ENCODE peak calls at places on chromosomes 6 and 20, in six cellular contexts. One of them, this sample, is unnamed.

GRCh38 chr20:22682381-22682780 is 98.0 kb upstream of the FOXA2 start:
- DNase-seq in mammary epithelial cell: no peak
- DNase-seq in IMR-90: no peak
- DNase-seq in neural progenitor cell: no peak
- DNase-seq in fibroblast of lung: no peak
- DNase-seq in Peyer's patch: no peak
- DNase-seq in this sample: no peak

GRCh38 chr6:82507112-82507511 is 143.5 kb downstream of the TPBG start:
- DNase-seq in mammary epithelial cell: peak; percentile 8
- DNase-seq in IMR-90: no peak
- DNase-seq in neural progenitor cell: no peak
- DNase-seq in fibroblast of lung: no peak
- DNase-seq in Peyer's patch: no peak
- DNase-seq in this sample: no peak

GRCh38 chr6:47780510-47781356 is 1.1 kb upstream of the OPN5 start:
- DNase-seq in mammary epithelial cell: peak; percentile 73
- DNase-seq in IMR-90: peak; percentile 73
- DNase-seq in neural progenitor cell: peak; percentile 66
- DNase-seq in fibroblast of lung: peak; percentile 81
- DNase-seq in Peyer's patch: no peak
- DNase-seq in this sample: peak; percentile 59

GRCh38 chr6:138722425-138723371 is 50.9 kb upstream of the CCDC28A start:
- DNase-seq in mammary epithelial cell: peak; percentile 87
- DNase-seq in IMR-90: peak; percentile 49
- DNase-seq in neural progenitor cell: peak; percentile 3
- DNase-seq in fibroblast of lung: peak; percentile 20
- DNase-seq in Peyer's patch: no peak
- DNase-seq in this sample: no peak

GRCh38 chr6:159168536-159169192 is 536 bp upstream of the FNDC1 start:
- DNase-seq in mammary epithelial cell: no peak
- DNase-seq in IMR-90: peak; percentile 5
- DNase-seq in neural progenitor cell: peak; percentile 91
- DNase-seq in fibroblast of lung: peak; percentile 49
- DNase-seq in Peyer's patch: no peak
- DNase-seq in this sample: no peak

GRCh38 chr6:13528232-13528631 is 40.8 kb upstream of the GFOD1 start:
- DNase-seq in mammary epithelial cell: no peak
- DNase-seq in IMR-90: no peak
- DNase-seq in neural progenitor cell: no peak
- DNase-seq in fibroblast of lung: peak; percentile 36
- DNase-seq in Peyer's patch: no peak
- DNase-seq in this sample: no peak

GRCh38 chr20:47432251-47433210 is 69.2 kb upstream of the NCOA3 start:
- DNase-seq in mammary epithelial cell: peak; percentile 59
- DNase-seq in IMR-90: peak; percentile 19
- DNase-seq in neural progenitor cell: no peak
- DNase-seq in fibroblast of lung: peak; percentile 51
- DNase-seq in Peyer's patch: no peak
- DNase-seq in this sample: no peak

GRCh38 chr6:37279366-37280134 is 21.6 kb upstream of the TMEM217 start:
- DNase-seq in mammary epithelial cell: peak; percentile 64
- DNase-seq in IMR-90: peak; percentile 70
- DNase-seq in neural progenitor cell: no peak
- DNase-seq in fibroblast of lung: peak; percentile 80
- DNase-seq in Peyer's patch: no peak
- DNase-seq in this sample: no peak

GRCh38 chr6:99282479-99283062 is 66.9 kb downstream of the FAXC start:
- DNase-seq in mammary epithelial cell: peak; percentile 1
- DNase-seq in IMR-90: peak; percentile 30
- DNase-seq in neural progenitor cell: peak; percentile 13
- DNase-seq in fibroblast of lung: peak; percentile 46
- DNase-seq in Peyer's patch: no peak
- DNase-seq in this sample: peak; percentile 30

GRCh38 chr6:17470953-17471335 is 77.5 kb downstream of the CAP2 start:
- DNase-seq in mammary epithelial cell: no peak
- DNase-seq in IMR-90: peak; percentile 77
- DNase-seq in neural progenitor cell: no peak
- DNase-seq in fibroblast of lung: peak; percentile 97
- DNase-seq in Peyer's patch: no peak
- DNase-seq in this sample: no peak

GRCh38 chr6:151442359-151442758 is 9.6 kb downstream of the RMND1 start:
- DNase-seq in mammary epithelial cell: no peak
- DNase-seq in IMR-90: no peak
- DNase-seq in neural progenitor cell: no peak
- DNase-seq in fibroblast of lung: no peak
- DNase-seq in Peyer's patch: no peak
- DNase-seq in this sample: no peak

GRCh38 chr20:10761232-10761631 is 87.4 kb upstream of the JAG1 start:
- DNase-seq in mammary epithelial cell: peak; percentile 95
- DNase-seq in IMR-90: peak; percentile 89
- DNase-seq in neural progenitor cell: no peak
- DNase-seq in fibroblast of lung: peak; percentile 65
- DNase-seq in Peyer's patch: no peak
- DNase-seq in this sample: no peak

GRCh38 chr6:41331401-41332150 is 3.8 kb upstream of the NCR2 start:
- DNase-seq in mammary epithelial cell: no peak
- DNase-seq in IMR-90: no peak
- DNase-seq in neural progenitor cell: no peak
- DNase-seq in fibroblast of lung: no peak
- DNase-seq in Peyer's patch: no peak
- DNase-seq in this sample: no peak

GRCh38 chr20:23613676-23614075 is 8.0 kb upstream of the CST9 start:
- DNase-seq in mammary epithelial cell: no peak
- DNase-seq in IMR-90: no peak
- DNase-seq in neural progenitor cell: no peak
- DNase-seq in fibroblast of lung: peak; percentile 61
- DNase-seq in Peyer's patch: no peak
- DNase-seq in this sample: no peak

GRCh38 chr6:115865914-115866313 is 194.8 kb downstream of the FRK start:
- DNase-seq in mammary epithelial cell: no peak
- DNase-seq in IMR-90: no peak
- DNase-seq in neural progenitor cell: no peak
- DNase-seq in fibroblast of lung: no peak
- DNase-seq in Peyer's patch: no peak
- DNase-seq in this sample: no peak

GRCh38 chr6:9620263-9620662 is 794.6 kb downstream of the TFAP2A start:
- DNase-seq in mammary epithelial cell: peak; percentile 57
- DNase-seq in IMR-90: peak; percentile 38
- DNase-seq in neural progenitor cell: no peak
- DNase-seq in fibroblast of lung: no peak
- DNase-seq in Peyer's patch: no peak
- DNase-seq in this sample: no peak

GRCh38 chr6:138991206-138991605 is 3.2 kb upstream of the REPS1 start:
- DNase-seq in mammary epithelial cell: no peak
- DNase-seq in IMR-90: no peak
- DNase-seq in neural progenitor cell: no peak
- DNase-seq in fibroblast of lung: no peak
- DNase-seq in Peyer's patch: no peak
- DNase-seq in this sample: no peak

GRCh38 chr6:161376367-161376766 is 102.5 kb upstream of the AGPAT4 start:
- DNase-seq in mammary epithelial cell: no peak
- DNase-seq in IMR-90: no peak
- DNase-seq in neural progenitor cell: no peak
- DNase-seq in fibroblast of lung: no peak
- DNase-seq in Peyer's patch: no peak
- DNase-seq in this sample: no peak

GRCh38 chr20:62409935-62410741 is 3.1 kb upstream of the CABLES2 start:
- DNase-seq in mammary epithelial cell: no peak
- DNase-seq in IMR-90: no peak
- DNase-seq in neural progenitor cell: peak; percentile 84
- DNase-seq in fibroblast of lung: peak; percentile 9
- DNase-seq in Peyer's patch: peak; percentile 52
- DNase-seq in this sample: peak; percentile 72

GRCh38 chr6:9405825-9406224 is 970.5 kb upstream of the SLC35B3 start:
- DNase-seq in mammary epithelial cell: no peak
- DNase-seq in IMR-90: no peak
- DNase-seq in neural progenitor cell: no peak
- DNase-seq in fibroblast of lung: no peak
- DNase-seq in Peyer's patch: no peak
- DNase-seq in this sample: no peak

DNA sequence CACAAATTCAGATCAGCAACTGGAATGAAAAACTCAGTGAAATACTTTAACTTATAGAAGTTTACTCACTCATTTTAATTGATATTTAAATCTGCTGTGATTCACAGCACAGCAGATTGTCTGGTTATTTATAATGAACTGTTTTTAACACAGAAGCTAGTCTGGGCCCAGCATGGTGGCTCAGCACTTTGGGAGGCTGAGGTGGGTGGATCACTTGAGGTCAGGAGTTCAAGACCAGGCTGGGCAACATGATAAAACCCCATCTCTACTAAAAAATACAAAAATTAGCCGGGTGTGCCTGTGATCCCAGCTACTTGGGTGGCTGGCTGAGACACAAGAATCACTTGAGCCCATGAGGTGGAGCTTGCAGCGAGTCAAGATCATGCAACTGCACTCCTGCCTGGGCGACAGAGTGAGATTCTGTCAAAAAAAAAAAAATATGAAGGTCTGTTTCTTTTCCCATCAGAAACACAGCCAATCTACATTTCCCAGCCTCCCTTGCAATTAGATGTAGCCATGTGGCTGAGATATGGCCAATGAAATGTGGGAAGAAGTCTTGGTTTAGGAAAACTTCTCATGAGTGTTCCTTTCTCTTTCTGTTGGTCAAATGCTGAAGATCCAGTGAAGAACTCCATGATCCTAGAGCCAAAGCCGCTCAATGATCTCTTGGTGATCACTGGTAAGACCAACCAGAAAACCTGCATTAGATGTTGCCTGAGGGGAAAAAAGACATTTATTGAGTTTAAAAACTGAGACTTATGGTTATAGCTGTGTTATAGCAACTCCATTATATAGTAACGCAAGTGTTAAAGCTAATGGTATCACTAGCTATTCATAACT is 31.3 kb upstream of the BTN3A2 start:
- DNase-seq in mammary epithelial cell: no peak
- DNase-seq in IMR-90: no peak
- DNase-seq in neural progenitor cell: no peak
- DNase-seq in fibroblast of lung: no peak
- DNase-seq in Peyer's patch: no peak
- DNase-seq in this sample: no peak
- H3K27me3 ChIP-seq in mammary epithelial cell: no peaks in the 10 kb centered on the region
- H3K27me3 ChIP-seq in IMR-90: no peaks in the 10 kb centered on the region
- H3K27me3 ChIP-seq in neural progenitor cell: peaks cover 50% of the 10 kb centered on the region
- H3K27me3 ChIP-seq in fibroblast of lung: no peaks in the 10 kb centered on the region
- H3K27me3 ChIP-seq in Peyer's patch: peaks cover 23% of the 10 kb centered on the region
- H3K27me3 ChIP-seq in this sample: no peaks in the 10 kb centered on the region

DNA sequence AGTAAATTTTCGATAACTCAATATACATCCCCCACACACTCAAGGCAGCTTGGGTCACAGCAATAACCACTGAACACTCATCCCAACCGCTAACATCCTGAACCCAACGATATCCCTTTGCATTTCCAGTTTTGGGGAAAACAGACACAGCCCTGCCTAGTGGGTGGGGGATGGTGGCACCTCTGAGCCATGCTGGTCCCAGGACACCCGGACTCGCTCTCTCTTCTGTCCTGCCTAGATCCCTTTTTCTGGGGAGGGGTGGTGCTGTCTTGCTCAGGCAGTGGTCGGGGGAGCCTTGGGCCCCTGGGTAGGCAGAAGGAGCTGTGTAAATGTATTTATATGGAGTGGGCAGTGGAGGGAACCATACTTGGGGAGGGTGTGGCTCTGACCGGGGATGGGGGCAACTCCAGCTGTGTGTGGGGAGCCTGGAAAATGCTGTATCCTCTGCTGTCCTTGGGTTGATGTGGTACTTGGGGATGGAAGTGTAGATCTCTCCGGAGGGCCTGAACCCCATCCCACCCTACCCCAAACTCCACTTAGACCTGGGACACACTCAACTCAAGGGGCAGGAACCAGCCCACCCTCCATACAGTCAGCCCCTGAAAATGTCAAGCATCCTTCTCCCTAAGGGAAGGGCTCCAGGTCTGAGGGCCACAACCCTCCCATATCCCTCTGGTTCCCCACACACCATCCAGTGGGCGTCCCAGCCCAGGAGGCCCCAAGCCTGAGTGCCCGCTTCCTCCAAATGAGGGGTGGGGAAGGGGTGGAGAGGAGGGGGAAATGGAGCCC is 23.7 kb upstream of the SLC22A7 start:
- DNase-seq in mammary epithelial cell: no peak
- DNase-seq in IMR-90: no peak
- DNase-seq in neural progenitor cell: no peak
- DNase-seq in fibroblast of lung: no peak
- DNase-seq in Peyer's patch: no peak
- DNase-seq in this sample: no peak
- H3K27me3 ChIP-seq in mammary epithelial cell: peaks cover 6% of the 10 kb centered on the region
- H3K27me3 ChIP-seq in IMR-90: peaks cover 55% of the 10 kb centered on the region
- H3K27me3 ChIP-seq in neural progenitor cell: peaks cover 54% of the 10 kb centered on the region
- H3K27me3 ChIP-seq in fibroblast of lung: peaks cover 35% of the 10 kb centered on the region
- H3K27me3 ChIP-seq in Peyer's patch: no peaks in the 10 kb centered on the region
- H3K27me3 ChIP-seq in this sample: no peaks in the 10 kb centered on the region

GRCh38 chr20:2794202-2794748 is 6.2 kb downstream of the CPXM1 start:
- DNase-seq in mammary epithelial cell: no peak
- DNase-seq in IMR-90: no peak
- DNase-seq in neural progenitor cell: no peak
- DNase-seq in fibroblast of lung: no peak
- DNase-seq in Peyer's patch: no peak
- DNase-seq in this sample: no peak

GRCh38 chr20:2797136-2797983 is 3.1 kb downstream of the CPXM1 start:
- DNase-seq in mammary epithelial cell: no peak
- DNase-seq in IMR-90: no peak
- DNase-seq in neural progenitor cell: no peak
- DNase-seq in fibroblast of lung: no peak
- DNase-seq in Peyer's patch: no peak
- DNase-seq in this sample: no peak

GRCh38 chr20:2796011-2796660 is 4.3 kb downstream of the CPXM1 start:
- DNase-seq in mammary epithelial cell: no peak
- DNase-seq in IMR-90: no peak
- DNase-seq in neural progenitor cell: no peak
- DNase-seq in fibroblast of lung: no peak
- DNase-seq in Peyer's patch: no peak
- DNase-seq in this sample: no peak

GRCh38 chr20:2794866-2795447 is 5.5 kb downstream of the CPXM1 start:
- DNase-seq in mammary epithelial cell: no peak
- DNase-seq in IMR-90: no peak
- DNase-seq in neural progenitor cell: no peak
- DNase-seq in fibroblast of lung: no peak
- DNase-seq in Peyer's patch: no peak
- DNase-seq in this sample: no peak

DNA sequence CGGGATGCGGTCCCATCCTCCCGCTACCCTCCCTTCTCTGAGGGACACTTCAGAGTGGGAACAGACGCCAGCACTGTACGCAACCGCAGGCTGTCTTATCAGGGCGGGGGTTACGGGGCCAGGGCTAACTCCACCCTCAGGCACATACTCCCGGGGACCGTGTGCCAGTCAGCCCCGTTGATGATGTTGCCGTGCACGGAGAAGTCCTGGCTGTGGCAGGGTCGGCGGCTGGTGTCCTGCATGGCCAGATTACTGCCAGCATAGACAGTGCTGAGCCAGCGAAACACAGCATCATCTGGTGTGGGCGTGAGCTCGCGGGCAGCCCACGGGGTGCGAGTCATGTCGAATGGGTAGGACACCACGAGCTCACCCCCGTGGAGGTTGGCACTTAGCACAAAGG is 5.0 kb downstream of the CPXM1 start:
- DNase-seq in mammary epithelial cell: no peak
- DNase-seq in IMR-90: no peak
- DNase-seq in neural progenitor cell: no peak
- DNase-seq in fibroblast of lung: no peak
- DNase-seq in Peyer's patch: no peak
- DNase-seq in this sample: no peak
- H3K27me3 ChIP-seq in mammary epithelial cell: peaks cover 14% of the 10 kb centered on the region
- H3K27me3 ChIP-seq in IMR-90: peaks cover 35% of the 10 kb centered on the region
- H3K27me3 ChIP-seq in neural progenitor cell: no peaks in the 10 kb centered on the region
- H3K27me3 ChIP-seq in fibroblast of lung: peaks cover 27% of the 10 kb centered on the region
- H3K27me3 ChIP-seq in Peyer's patch: peaks cover 9% of the 10 kb centered on the region
- H3K27me3 ChIP-seq in this sample: peaks cover 3% of the 10 kb centered on the region

GRCh38 chr6:75204222-75204958 is 1.5 kb downstream of the COL12A1 start:
- DNase-seq in mammary epithelial cell: peak; percentile 83
- DNase-seq in IMR-90: peak; percentile 96
- DNase-seq in neural progenitor cell: peak; percentile 86
- DNase-seq in fibroblast of lung: peak; percentile 97
- DNase-seq in Peyer's patch: no peak
- DNase-seq in this sample: peak; percentile 86
- H3K27me3 ChIP-seq in mammary epithelial cell: no peaks in the 10 kb centered on the region
- H3K27me3 ChIP-seq in IMR-90: no peaks in the 10 kb centered on the region
- H3K27me3 ChIP-seq in neural progenitor cell: peaks cover 95% of the 10 kb centered on the region
- H3K27me3 ChIP-seq in fibroblast of lung: no peaks in the 10 kb centered on the region
- H3K27me3 ChIP-seq in Peyer's patch: peaks cover 11% of the 10 kb centered on the region
- H3K27me3 ChIP-seq in this sample: no peaks in the 10 kb centered on the region